ENCODE peak calls at places on chromosomes 1 and 21, in ten cellular contexts. Y, L, T, A, B, C, K, F, S and W are unnamed samples.
A peak's percentile ranks its signal among the peaks of the same experiment; 100 is the strongest.

GRCh38 chr1:219774386-219774785 is 154.0 kb downstream of the SLC30A10 start:
- DNase-seq in Y (no peak), L (no peak), T (no peak), A (no peak), B (no peak), C (no peak), K (no peak), F (no peak), S (no peak), W (no peak)

GRCh38 chr1:7404046-7404742 is 366.9 kb upstream of the VAMP3 start:
- DNase-seq in Y (no peak), L (no peak), T (no peak), A (no peak), B (no peak), C (no peak), K (no peak), F (no peak), S (no peak), W (no peak)

GRCh38 chr21:45365608-45366241 is 39.2 kb upstream of the COL18A1 start:
- DNase-seq in Y (peak; percentile 73), L (no peak), T (peak; percentile 64), A (no peak), B (peak; percentile 63), C (no peak), K (no peak), F (no peak), S (peak; percentile 68), W (no peak)

GRCh38 chr1:218521414-218522169 is 176.5 kb downstream of the TGFB2 start:
- DNase-seq in Y (peak; percentile 59), L (no peak), T (no peak), A (peak; percentile 47), B (no peak), C (no peak), K (no peak), F (no peak), S (peak; percentile 49), W (peak; percentile 57)

GRCh38 chr1:45769261-45769932 is 18.9 kb upstream of the IPP start:
- DNase-seq in Y (no peak), L (no peak), T (peak; percentile 88), A (no peak), B (peak; percentile 58), C (no peak), K (no peak), F (no peak), S (peak; percentile 21), W (no peak)

GRCh38 chr1:184818646-184819045 is 64.0 kb upstream of the EDEM3 start:
- DNase-seq in Y (no peak), L (no peak), T (no peak), A (no peak), B (no peak), C (no peak), K (no peak), F (no peak), S (no peak), W (no peak)

GRCh38 chr1:224057461-224058199 is 56.3 kb upstream of the FBXO28 start:
- DNase-seq in Y (no peak), L (no peak), T (no peak), A (no peak), B (no peak), C (no peak), K (no peak), F (no peak), S (no peak), W (no peak)

GRCh38 chr1:209800984-209801834 is 4.7 kb downstream of the IRF6 start:
- DNase-seq in Y (no peak), L (no peak), T (no peak), A (no peak), B (no peak), C (no peak), K (no peak), F (no peak), S (no peak), W (no peak)

GRCh38 chr1:11681071-11681771 is at the start of gene MAD2L2:
- DNase-seq in Y (peak; percentile 73), L (peak; percentile 73), T (peak; percentile 61), A (peak; percentile 93), B (peak; percentile 98), C (no peak), K (peak; percentile 85), F (peak; percentile 88), S (peak; percentile 84), W (no peak)

GRCh38 chr1:41767534-41767933 is 151.2 kb downstream of the HIVEP3 start:
- DNase-seq in Y (no peak), L (no peak), T (no peak), A (no peak), B (no peak), C (no peak), K (no peak), F (no peak), S (no peak), W (no peak)

GRCh38 chr1:210332233-210332632 is 3.5 kb downstream of the HHAT start:
- DNase-seq in Y (no peak), L (no peak), T (no peak), A (no peak), B (no peak), C (no peak), K (no peak), F (no peak), S (no peak), W (no peak)

GRCh38 chr1:87833158-87833557 is 504.5 kb downstream of the LMO4 start:
- DNase-seq in Y (no peak), L (no peak), T (peak; percentile 79), A (no peak), B (no peak), C (no peak), K (no peak), F (no peak), S (no peak), W (no peak)

GRCh38 chr1:41718444-41719028 is 200.2 kb downstream of the HIVEP3 start:
- DNase-seq in Y (no peak), L (no peak), T (no peak), A (no peak), B (no peak), C (no peak), K (no peak), F (no peak), S (no peak), W (no peak)

GRCh38 chr1:222521299-222522104 is 26.4 kb downstream of the HHIPL2 start:
- DNase-seq in Y (peak; percentile 53), L (no peak), T (peak; percentile 22), A (no peak), B (peak; percentile 27), C (no peak), K (no peak), F (no peak), S (no peak), W (no peak)

GRCh38 chr1:68128157-68128556 is 77.7 kb upstream of the DIRAS3 start:
- DNase-seq in Y (no peak), L (no peak), T (peak; percentile 60), A (no peak), B (no peak), C (no peak), K (no peak), F (no peak), S (no peak), W (no peak)

GRCh38 chr1:88488277-88488676 is 195.8 kb upstream of the PKN2 start:
- DNase-seq in Y (no peak), L (no peak), T (no peak), A (no peak), B (no peak), C (no peak), K (no peak), F (no peak), S (no peak), W (no peak)

GRCh38 chr1:158154501-158154900 is 26.2 kb upstream of the CD1D start:
- DNase-seq in Y (no peak), L (no peak), T (no peak), A (no peak), B (no peak), C (no peak), K (no peak), F (no peak), S (no peak), W (no peak)

GRCh38 chr1:89659322-89660061 is 26.6 kb downstream of the LRRC8C start:
- DNase-seq in Y (no peak), L (no peak), T (no peak), A (no peak), B (no peak), C (no peak), K (no peak), F (no peak), S (no peak), W (no peak)

GRCh38 chr1:1753607-1754005 is 24.7 kb downstream of the NADK start:
- DNase-seq in Y (no peak), L (no peak), T (no peak), A (no peak), B (no peak), C (no peak), K (no peak), F (no peak), S (no peak), W (no peak)

GRCh38 chr1:102970496-102971078 is 137.7 kb downstream of the COL11A1 start:
- DNase-seq in Y (peak; percentile 65), L (peak; percentile 59), T (peak; percentile 53), A (no peak), B (peak; percentile 22), C (no peak), K (no peak), F (no peak), S (peak; percentile 19), W (peak; percentile 31)

GRCh38 chr1:65832296-65832695 is 39.6 kb downstream of the PDE4B start:
- DNase-seq in Y (no peak), L (peak; percentile 42), T (peak; percentile 35), A (no peak), B (peak; percentile 23), C (no peak), K (no peak), F (no peak), S (no peak), W (no peak)

GRCh38 chr1:203059485-203059884 is 26.3 kb downstream of the MYOG start:
- DNase-seq in Y (no peak), L (no peak), T (no peak), A (no peak), B (no peak), C (no peak), K (no peak), F (no peak), S (no peak), W (no peak)

GRCh38 chr1:2429780-2430591 is 17.6 kb upstream of the PEX10 start:
- DNase-seq in Y (no peak), L (no peak), T (no peak), A (no peak), B (no peak), C (no peak), K (no peak), F (no peak), S (no peak), W (no peak)

GRCh38 chr1:219362702-219363101 is 189.0 kb downstream of the LYPLAL1 start:
- DNase-seq in Y (no peak), L (no peak), T (no peak), A (no peak), B (no peak), C (no peak), K (no peak), F (no peak), S (no peak), W (no peak)

GRCh38 chr1:2234762-2235113 is 6.6 kb downstream of the SKI start:
- DNase-seq in Y (no peak), L (no peak), T (no peak), A (peak; percentile 58), B (no peak), C (no peak), K (no peak), F (no peak), S (no peak), W (no peak)

GRCh38 chr1:169109561-169110134 is 3.2 kb downstream of the ATP1B1 start:
- DNase-seq in Y (peak; percentile 96), L (peak; percentile 76), T (peak; percentile 96), A (no peak), B (peak; percentile 64), C (no peak), K (no peak), F (no peak), S (no peak), W (no peak)

GRCh38 chr21:26945916-26946315 is 21.0 kb downstream of the ADAMTS5 start:
- DNase-seq in Y (no peak), L (no peak), T (no peak), A (no peak), B (no peak), C (no peak), K (no peak), F (no peak), S (no peak), W (no peak)

GRCh38 chr1:54245501-54245900 is 45.5 kb downstream of the MRPL37 start:
- DNase-seq in Y (no peak), L (no peak), T (no peak), A (no peak), B (no peak), C (no peak), K (no peak), F (no peak), S (no peak), W (no peak)